ENCODE peak calls at places on chromosomes 6 and 20, in seven cellular contexts. One of them, this sample, is unnamed.

GRCh38 chr20:17872920-17873319 is 95.7 kb downstream of the SNX5 start:
- DNase-seq in cardiac fibroblast: peak
- DNase-seq in NCI-H1092 treated with DMSO at 0.1 percent for 48 hours: no peak
- DNase-seq in activated CD4-positive, alpha-beta T cell treated with anti-CD3 and anti-CD28 coated beads, Interleukin-2, amount 50 U/mL, for 1 hour: no peak
- DNase-seq in central memory CD4-positive, alpha-beta T cell: no peak
- DNase-seq in NCI-H187 treated with DMSO at 0.1 percent for 48 hours: no peak
- DNase-seq in stimulated activated CD8-positive, alpha-beta memory T cell treated with anti-CD3 and anti-CD28 coated beads, Interleukin-15, amount 100 ng/mL, for 24 hours: no peak
- DNase-seq in this sample: no peak

GRCh38 chr6:110378552-110378951 is 20.4 kb upstream of the METTL24 start:
- DNase-seq in central memory CD4-positive, alpha-beta T cell: no peak
- DNase-seq in NCI-H187 treated with DMSO at 0.1 percent for 48 hours: no peak
- DNase-seq in cardiac fibroblast: no peak
- DNase-seq in stimulated activated CD8-positive, alpha-beta memory T cell treated with anti-CD3 and anti-CD28 coated beads, Interleukin-15, amount 100 ng/mL, for 24 hours: no peak
- DNase-seq in NCI-H1092 treated with DMSO at 0.1 percent for 48 hours: no peak
- DNase-seq in activated CD4-positive, alpha-beta T cell treated with anti-CD3 and anti-CD28 coated beads, Interleukin-2, amount 50 U/mL, for 1 hour: no peak
- DNase-seq in this sample: no peak

GRCh38 chr6:166933396-166933795 is 23.0 kb downstream of the RNASET2 start:
- DNase-seq in central memory CD4-positive, alpha-beta T cell: no peak
- DNase-seq in stimulated activated CD8-positive, alpha-beta memory T cell treated with anti-CD3 and anti-CD28 coated beads, Interleukin-15, amount 100 ng/mL, for 24 hours: no peak
- DNase-seq in cardiac fibroblast: no peak
- DNase-seq in NCI-H187 treated with DMSO at 0.1 percent for 48 hours: no peak
- DNase-seq in NCI-H1092 treated with DMSO at 0.1 percent for 48 hours: no peak
- DNase-seq in activated CD4-positive, alpha-beta T cell treated with anti-CD3 and anti-CD28 coated beads, Interleukin-2, amount 50 U/mL, for 1 hour: no peak
- DNase-seq in this sample: no peak

GRCh38 chr6:107115695-107116327 is 496 bp upstream of the BEND3 start:
- DNase-seq in NCI-H187 treated with DMSO at 0.1 percent for 48 hours: no peak
- DNase-seq in activated CD4-positive, alpha-beta T cell treated with anti-CD3 and anti-CD28 coated beads, Interleukin-2, amount 50 U/mL, for 1 hour: peak
- DNase-seq in NCI-H1092 treated with DMSO at 0.1 percent for 48 hours: peak
- DNase-seq in stimulated activated CD8-positive, alpha-beta memory T cell treated with anti-CD3 and anti-CD28 coated beads, Interleukin-15, amount 100 ng/mL, for 24 hours: no peak
- DNase-seq in central memory CD4-positive, alpha-beta T cell: peak
- DNase-seq in cardiac fibroblast: peak
- DNase-seq in this sample: no peak

GRCh38 chr20:43842126-43843020 is 72.3 kb upstream of the TOX2 start:
- DNase-seq in NCI-H1092 treated with DMSO at 0.1 percent for 48 hours: no peak
- DNase-seq in cardiac fibroblast: no peak
- DNase-seq in activated CD4-positive, alpha-beta T cell treated with anti-CD3 and anti-CD28 coated beads, Interleukin-2, amount 50 U/mL, for 1 hour: no peak
- DNase-seq in NCI-H187 treated with DMSO at 0.1 percent for 48 hours: no peak
- DNase-seq in stimulated activated CD8-positive, alpha-beta memory T cell treated with anti-CD3 and anti-CD28 coated beads, Interleukin-15, amount 100 ng/mL, for 24 hours: no peak
- DNase-seq in central memory CD4-positive, alpha-beta T cell: no peak
- DNase-seq in this sample: no peak

GRCh38 chr6:142824491-142824890 is 120.5 kb downstream of the HIVEP2 start:
- DNase-seq in NCI-H1092 treated with DMSO at 0.1 percent for 48 hours: no peak
- DNase-seq in cardiac fibroblast: no peak
- DNase-seq in central memory CD4-positive, alpha-beta T cell: no peak
- DNase-seq in NCI-H187 treated with DMSO at 0.1 percent for 48 hours: no peak
- DNase-seq in stimulated activated CD8-positive, alpha-beta memory T cell treated with anti-CD3 and anti-CD28 coated beads, Interleukin-15, amount 100 ng/mL, for 24 hours: no peak
- DNase-seq in activated CD4-positive, alpha-beta T cell treated with anti-CD3 and anti-CD28 coated beads, Interleukin-2, amount 50 U/mL, for 1 hour: no peak
- DNase-seq in this sample: no peak

GRCh38 chr6:34324738-34325444 is 67.6 kb downstream of the NUDT3 start:
- DNase-seq in NCI-H1092 treated with DMSO at 0.1 percent for 48 hours: no peak
- DNase-seq in stimulated activated CD8-positive, alpha-beta memory T cell treated with anti-CD3 and anti-CD28 coated beads, Interleukin-15, amount 100 ng/mL, for 24 hours: no peak
- DNase-seq in activated CD4-positive, alpha-beta T cell treated with anti-CD3 and anti-CD28 coated beads, Interleukin-2, amount 50 U/mL, for 1 hour: no peak
- DNase-seq in cardiac fibroblast: peak
- DNase-seq in NCI-H187 treated with DMSO at 0.1 percent for 48 hours: peak
- DNase-seq in central memory CD4-positive, alpha-beta T cell: no peak
- DNase-seq in this sample: peak

GRCh38 chr20:43941476-43942212 is 27.0 kb downstream of the TOX2 start:
- DNase-seq in cardiac fibroblast: peak
- DNase-seq in stimulated activated CD8-positive, alpha-beta memory T cell treated with anti-CD3 and anti-CD28 coated beads, Interleukin-15, amount 100 ng/mL, for 24 hours: no peak
- DNase-seq in activated CD4-positive, alpha-beta T cell treated with anti-CD3 and anti-CD28 coated beads, Interleukin-2, amount 50 U/mL, for 1 hour: no peak
- DNase-seq in central memory CD4-positive, alpha-beta T cell: no peak
- DNase-seq in NCI-H1092 treated with DMSO at 0.1 percent for 48 hours: no peak
- DNase-seq in NCI-H187 treated with DMSO at 0.1 percent for 48 hours: no peak
- DNase-seq in this sample: no peak

GRCh38 chr6:142696689-142697088 is 248.3 kb downstream of the HIVEP2 start:
- DNase-seq in central memory CD4-positive, alpha-beta T cell: no peak
- DNase-seq in NCI-H1092 treated with DMSO at 0.1 percent for 48 hours: no peak
- DNase-seq in cardiac fibroblast: no peak
- DNase-seq in stimulated activated CD8-positive, alpha-beta memory T cell treated with anti-CD3 and anti-CD28 coated beads, Interleukin-15, amount 100 ng/mL, for 24 hours: no peak
- DNase-seq in NCI-H187 treated with DMSO at 0.1 percent for 48 hours: no peak
- DNase-seq in activated CD4-positive, alpha-beta T cell treated with anti-CD3 and anti-CD28 coated beads, Interleukin-2, amount 50 U/mL, for 1 hour: no peak
- DNase-seq in this sample: no peak

This sample was measured in stromal cell of bone marrow.